ENCODE peak calls at places on chromosomes 16 and 17, in nine cellular contexts. One of them, this sample, is unnamed.

GRCh38 chr17:81550830-81551457 is 1.2 kb downstream of the FAAP100 start:
- DNase-seq in NCI-H2107: no peak
- DNase-seq in NCI-H2171: no peak
- DNase-seq in stimulated activated CD4-positive, alpha-beta T cell treated with anti-CD3 and anti-CD28 coated beads, Interleukin-1b, Interleukin-23, amount 100 ng/mL, for 4 hours: no peak
- DNase-seq in tibial artery: no peak
- DNase-seq in MV-4-11: no peak
- DNase-seq in heart left ventricle: no peak
- DNase-seq in fibroblast of the aortic adventitia: no peak
- DNase-seq in activated CD8-positive, alpha-beta memory T cell treated with anti-CD3 and anti-CD28 coated beads for 4 hours: no peak
- DNase-seq in this sample: no peak

GRCh38 chr17:78058001-78058400 is 70.6 kb downstream of the TMC6 start:
- DNase-seq in NCI-H2171: no peak
- DNase-seq in fibroblast of the aortic adventitia: no peak
- DNase-seq in heart left ventricle: no peak
- DNase-seq in activated CD8-positive, alpha-beta memory T cell treated with anti-CD3 and anti-CD28 coated beads for 4 hours: no peak
- DNase-seq in NCI-H2107: no peak
- DNase-seq in stimulated activated CD4-positive, alpha-beta T cell treated with anti-CD3 and anti-CD28 coated beads, Interleukin-1b, Interleukin-23, amount 100 ng/mL, for 4 hours: no peak
- DNase-seq in MV-4-11: no peak
- DNase-seq in tibial artery: no peak
- DNase-seq in this sample: no peak

GRCh38 chr17:2023692-2024571 is 1.2 kb downstream of the RTN4RL1 start:
- DNase-seq in fibroblast of the aortic adventitia: peak
- DNase-seq in NCI-H2171: peak
- DNase-seq in MV-4-11: peak
- DNase-seq in heart left ventricle: peak
- DNase-seq in NCI-H2107: no peak
- DNase-seq in stimulated activated CD4-positive, alpha-beta T cell treated with anti-CD3 and anti-CD28 coated beads, Interleukin-1b, Interleukin-23, amount 100 ng/mL, for 4 hours: no peak
- DNase-seq in tibial artery: peak
- DNase-seq in activated CD8-positive, alpha-beta memory T cell treated with anti-CD3 and anti-CD28 coated beads for 4 hours: no peak
- DNase-seq in this sample: no peak

GRCh38 chr17:36941265-36942021 is 4.2 kb downstream of the LHX1 start:
- DNase-seq in activated CD8-positive, alpha-beta memory T cell treated with anti-CD3 and anti-CD28 coated beads for 4 hours: no peak
- DNase-seq in tibial artery: no peak
- DNase-seq in MV-4-11: no peak
- DNase-seq in NCI-H2171: no peak
- DNase-seq in fibroblast of the aortic adventitia: no peak
- DNase-seq in heart left ventricle: no peak
- DNase-seq in NCI-H2107: no peak
- DNase-seq in stimulated activated CD4-positive, alpha-beta T cell treated with anti-CD3 and anti-CD28 coated beads, Interleukin-1b, Interleukin-23, amount 100 ng/mL, for 4 hours: no peak
- DNase-seq in this sample: no peak

GRCh38 chr17:80502578-80502877 is 26.1 kb upstream of the NPTX1 start:
- DNase-seq in fibroblast of the aortic adventitia: no peak
- DNase-seq in MV-4-11: no peak
- DNase-seq in NCI-H2171: no peak
- DNase-seq in tibial artery: no peak
- DNase-seq in stimulated activated CD4-positive, alpha-beta T cell treated with anti-CD3 and anti-CD28 coated beads, Interleukin-1b, Interleukin-23, amount 100 ng/mL, for 4 hours: no peak
- DNase-seq in NCI-H2107: no peak
- DNase-seq in activated CD8-positive, alpha-beta memory T cell treated with anti-CD3 and anti-CD28 coated beads for 4 hours: no peak
- DNase-seq in heart left ventricle: no peak
- DNase-seq in this sample: no peak

GRCh38 chr17:48163809-48164208 is 56.2 kb downstream of the SNX11 start:
- DNase-seq in heart left ventricle: no peak
- DNase-seq in tibial artery: no peak
- DNase-seq in NCI-H2107: no peak
- DNase-seq in NCI-H2171: no peak
- DNase-seq in stimulated activated CD4-positive, alpha-beta T cell treated with anti-CD3 and anti-CD28 coated beads, Interleukin-1b, Interleukin-23, amount 100 ng/mL, for 4 hours: no peak
- DNase-seq in MV-4-11: no peak
- DNase-seq in fibroblast of the aortic adventitia: no peak
- DNase-seq in activated CD8-positive, alpha-beta memory T cell treated with anti-CD3 and anti-CD28 coated beads for 4 hours: no peak
- DNase-seq in this sample: no peak

GRCh38 chr16:1152651-1153259 is at the start of gene CACNA1H:
- DNase-seq in activated CD8-positive, alpha-beta memory T cell treated with anti-CD3 and anti-CD28 coated beads for 4 hours: peak
- DNase-seq in NCI-H2107: no peak
- DNase-seq in stimulated activated CD4-positive, alpha-beta T cell treated with anti-CD3 and anti-CD28 coated beads, Interleukin-1b, Interleukin-23, amount 100 ng/mL, for 4 hours: peak
- DNase-seq in NCI-H2171: peak
- DNase-seq in heart left ventricle: no peak
- DNase-seq in tibial artery: no peak
- DNase-seq in fibroblast of the aortic adventitia: no peak
- DNase-seq in MV-4-11: no peak
- DNase-seq in this sample: peak

GRCh38 chr17:41773190-41773588 is 13.3 kb downstream of the JUP start:
- DNase-seq in fibroblast of the aortic adventitia: peak
- DNase-seq in stimulated activated CD4-positive, alpha-beta T cell treated with anti-CD3 and anti-CD28 coated beads, Interleukin-1b, Interleukin-23, amount 100 ng/mL, for 4 hours: no peak
- DNase-seq in tibial artery: no peak
- DNase-seq in MV-4-11: peak
- DNase-seq in heart left ventricle: peak
- DNase-seq in activated CD8-positive, alpha-beta memory T cell treated with anti-CD3 and anti-CD28 coated beads for 4 hours: no peak
- DNase-seq in NCI-H2107: no peak
- DNase-seq in NCI-H2171: peak
- DNase-seq in this sample: no peak

GRCh38 chr17:70238228-70238627 is 68.9 kb downstream of the KCNJ2 start:
- DNase-seq in stimulated activated CD4-positive, alpha-beta T cell treated with anti-CD3 and anti-CD28 coated beads, Interleukin-1b, Interleukin-23, amount 100 ng/mL, for 4 hours: no peak
- DNase-seq in tibial artery: no peak
- DNase-seq in fibroblast of the aortic adventitia: no peak
- DNase-seq in heart left ventricle: no peak
- DNase-seq in NCI-H2107: no peak
- DNase-seq in activated CD8-positive, alpha-beta memory T cell treated with anti-CD3 and anti-CD28 coated beads for 4 hours: no peak
- DNase-seq in NCI-H2171: no peak
- DNase-seq in MV-4-11: no peak
- DNase-seq in this sample: no peak

GRCh38 chr17:45225051-45225700 is 3.5 kb downstream of the FMNL1 start:
- DNase-seq in fibroblast of the aortic adventitia: no peak
- DNase-seq in tibial artery: no peak
- DNase-seq in MV-4-11: no peak
- DNase-seq in activated CD8-positive, alpha-beta memory T cell treated with anti-CD3 and anti-CD28 coated beads for 4 hours: no peak
- DNase-seq in NCI-H2171: no peak
- DNase-seq in heart left ventricle: peak
- DNase-seq in NCI-H2107: no peak
- DNase-seq in stimulated activated CD4-positive, alpha-beta T cell treated with anti-CD3 and anti-CD28 coated beads, Interleukin-1b, Interleukin-23, amount 100 ng/mL, for 4 hours: no peak
- DNase-seq in this sample: no peak

GRCh38 chr17:50212121-50212843 is 10.9 kb upstream of the COL1A1 start:
- DNase-seq in stimulated activated CD4-positive, alpha-beta T cell treated with anti-CD3 and anti-CD28 coated beads, Interleukin-1b, Interleukin-23, amount 100 ng/mL, for 4 hours: no peak
- DNase-seq in activated CD8-positive, alpha-beta memory T cell treated with anti-CD3 and anti-CD28 coated beads for 4 hours: no peak
- DNase-seq in tibial artery: peak
- DNase-seq in fibroblast of the aortic adventitia: peak
- DNase-seq in heart left ventricle: no peak
- DNase-seq in MV-4-11: peak
- DNase-seq in NCI-H2171: no peak
- DNase-seq in NCI-H2107: no peak
- DNase-seq in this sample: no peak

GRCh38 chr17:20203761-20204263 is 194.7 kb downstream of the SPECC1 start:
- DNase-seq in activated CD8-positive, alpha-beta memory T cell treated with anti-CD3 and anti-CD28 coated beads for 4 hours: no peak
- DNase-seq in NCI-H2171: no peak
- DNase-seq in fibroblast of the aortic adventitia: no peak
- DNase-seq in tibial artery: no peak
- DNase-seq in MV-4-11: peak
- DNase-seq in heart left ventricle: no peak
- DNase-seq in stimulated activated CD4-positive, alpha-beta T cell treated with anti-CD3 and anti-CD28 coated beads, Interleukin-1b, Interleukin-23, amount 100 ng/mL, for 4 hours: no peak
- DNase-seq in NCI-H2107: no peak
- DNase-seq in this sample: no peak

GRCh38 chr17:79633154-79633553 is 22.3 kb upstream of the RBFOX3 start:
- DNase-seq in NCI-H2171: no peak
- DNase-seq in heart left ventricle: no peak
- DNase-seq in NCI-H2107: no peak
- DNase-seq in activated CD8-positive, alpha-beta memory T cell treated with anti-CD3 and anti-CD28 coated beads for 4 hours: no peak
- DNase-seq in fibroblast of the aortic adventitia: no peak
- DNase-seq in tibial artery: peak
- DNase-seq in stimulated activated CD4-positive, alpha-beta T cell treated with anti-CD3 and anti-CD28 coated beads, Interleukin-1b, Interleukin-23, amount 100 ng/mL, for 4 hours: no peak
- DNase-seq in MV-4-11: no peak
- DNase-seq in this sample: no peak

GRCh38 chr17:35254107-35254802 is 11.4 kb downstream of the SLFN5 start:
- DNase-seq in activated CD8-positive, alpha-beta memory T cell treated with anti-CD3 and anti-CD28 coated beads for 4 hours: no peak
- DNase-seq in NCI-H2107: no peak
- DNase-seq in MV-4-11: peak
- DNase-seq in NCI-H2171: no peak
- DNase-seq in tibial artery: peak
- DNase-seq in heart left ventricle: peak
- DNase-seq in stimulated activated CD4-positive, alpha-beta T cell treated with anti-CD3 and anti-CD28 coated beads, Interleukin-1b, Interleukin-23, amount 100 ng/mL, for 4 hours: no peak
- DNase-seq in fibroblast of the aortic adventitia: peak
- DNase-seq in this sample: no peak

GRCh38 chr17:76772842-76773521 is 35.1 kb downstream of the MFSD11 start:
- DNase-seq in heart left ventricle: no peak
- DNase-seq in NCI-H2171: no peak
- DNase-seq in MV-4-11: peak
- DNase-seq in tibial artery: no peak
- DNase-seq in activated CD8-positive, alpha-beta memory T cell treated with anti-CD3 and anti-CD28 coated beads for 4 hours: peak
- DNase-seq in fibroblast of the aortic adventitia: peak
- DNase-seq in NCI-H2107: no peak
- DNase-seq in stimulated activated CD4-positive, alpha-beta T cell treated with anti-CD3 and anti-CD28 coated beads, Interleukin-1b, Interleukin-23, amount 100 ng/mL, for 4 hours: peak
- DNase-seq in this sample: peak

GRCh38 chr17:49487202-49487601 is 7.9 kb upstream of the NGFR start:
- DNase-seq in MV-4-11: no peak
- DNase-seq in heart left ventricle: no peak
- DNase-seq in activated CD8-positive, alpha-beta memory T cell treated with anti-CD3 and anti-CD28 coated beads for 4 hours: no peak
- DNase-seq in fibroblast of the aortic adventitia: no peak
- DNase-seq in NCI-H2107: no peak
- DNase-seq in tibial artery: no peak
- DNase-seq in NCI-H2171: no peak
- DNase-seq in stimulated activated CD4-positive, alpha-beta T cell treated with anti-CD3 and anti-CD28 coated beads, Interleukin-1b, Interleukin-23, amount 100 ng/mL, for 4 hours: no peak
- DNase-seq in this sample: no peak

GRCh38 chr17:81387235-81388060 is 7.8 kb upstream of the BAHCC1 start:
- DNase-seq in activated CD8-positive, alpha-beta memory T cell treated with anti-CD3 and anti-CD28 coated beads for 4 hours: peak
- DNase-seq in NCI-H2107: no peak
- DNase-seq in stimulated activated CD4-positive, alpha-beta T cell treated with anti-CD3 and anti-CD28 coated beads, Interleukin-1b, Interleukin-23, amount 100 ng/mL, for 4 hours: no peak
- DNase-seq in fibroblast of the aortic adventitia: peak
- DNase-seq in NCI-H2171: no peak
- DNase-seq in tibial artery: no peak
- DNase-seq in MV-4-11: peak
- DNase-seq in heart left ventricle: peak
- DNase-seq in this sample: no peak

GRCh38 chr16:10523025-10523424 is 57.4 kb downstream of the EMP2 start:
- DNase-seq in NCI-H2107: no peak
- DNase-seq in stimulated activated CD4-positive, alpha-beta T cell treated with anti-CD3 and anti-CD28 coated beads, Interleukin-1b, Interleukin-23, amount 100 ng/mL, for 4 hours: no peak
- DNase-seq in fibroblast of the aortic adventitia: no peak
- DNase-seq in heart left ventricle: no peak
- DNase-seq in tibial artery: no peak
- DNase-seq in MV-4-11: no peak
- DNase-seq in activated CD8-positive, alpha-beta memory T cell treated with anti-CD3 and anti-CD28 coated beads for 4 hours: no peak
- DNase-seq in NCI-H2171: no peak
- DNase-seq in this sample: no peak

GRCh38 chr16:28951410-28951943 is 740 bp downstream of the NFATC2IP start:
- DNase-seq in stimulated activated CD4-positive, alpha-beta T cell treated with anti-CD3 and anti-CD28 coated beads, Interleukin-1b, Interleukin-23, amount 100 ng/mL, for 4 hours: no peak
- DNase-seq in NCI-H2107: no peak
- DNase-seq in fibroblast of the aortic adventitia: no peak
- DNase-seq in tibial artery: no peak
- DNase-seq in NCI-H2171: no peak
- DNase-seq in activated CD8-positive, alpha-beta memory T cell treated with anti-CD3 and anti-CD28 coated beads for 4 hours: no peak
- DNase-seq in heart left ventricle: no peak
- DNase-seq in MV-4-11: no peak
- DNase-seq in this sample: no peak

GRCh38 chr17:65504141-65504540 is 57.3 kb downstream of the AXIN2 start:
- DNase-seq in heart left ventricle: no peak
- DNase-seq in NCI-H2107: no peak
- DNase-seq in activated CD8-positive, alpha-beta memory T cell treated with anti-CD3 and anti-CD28 coated beads for 4 hours: no peak
- DNase-seq in MV-4-11: no peak
- DNase-seq in stimulated activated CD4-positive, alpha-beta T cell treated with anti-CD3 and anti-CD28 coated beads, Interleukin-1b, Interleukin-23, amount 100 ng/mL, for 4 hours: no peak
- DNase-seq in NCI-H2171: no peak
- DNase-seq in fibroblast of the aortic adventitia: no peak
- DNase-seq in tibial artery: no peak
- DNase-seq in this sample: no peak

GRCh38 chr16:3503513-3503912 is 2.7 kb downstream of the CLUAP1 start:
- DNase-seq in MV-4-11: no peak
- DNase-seq in NCI-H2107: no peak
- DNase-seq in NCI-H2171: no peak
- DNase-seq in activated CD8-positive, alpha-beta memory T cell treated with anti-CD3 and anti-CD28 coated beads for 4 hours: peak
- DNase-seq in heart left ventricle: no peak
- DNase-seq in fibroblast of the aortic adventitia: no peak
- DNase-seq in tibial artery: no peak
- DNase-seq in stimulated activated CD4-positive, alpha-beta T cell treated with anti-CD3 and anti-CD28 coated beads, Interleukin-1b, Interleukin-23, amount 100 ng/mL, for 4 hours: peak
- DNase-seq in this sample: no peak

GRCh38 chr17:43416998-43417891 is 18.5 kb downstream of the ARL4D start:
- DNase-seq in tibial artery: peak
- DNase-seq in stimulated activated CD4-positive, alpha-beta T cell treated with anti-CD3 and anti-CD28 coated beads, Interleukin-1b, Interleukin-23, amount 100 ng/mL, for 4 hours: no peak
- DNase-seq in NCI-H2107: no peak
- DNase-seq in activated CD8-positive, alpha-beta memory T cell treated with anti-CD3 and anti-CD28 coated beads for 4 hours: no peak
- DNase-seq in MV-4-11: no peak
- DNase-seq in heart left ventricle: peak
- DNase-seq in fibroblast of the aortic adventitia: peak
- DNase-seq in NCI-H2171: no peak
- DNase-seq in this sample: no peak

GRCh38 chr16:67395458-67396158 is 2.3 kb upstream of the TPPP3 start:
- DNase-seq in stimulated activated CD4-positive, alpha-beta T cell treated with anti-CD3 and anti-CD28 coated beads, Interleukin-1b, Interleukin-23, amount 100 ng/mL, for 4 hours: no peak
- DNase-seq in heart left ventricle: peak
- DNase-seq in activated CD8-positive, alpha-beta memory T cell treated with anti-CD3 and anti-CD28 coated beads for 4 hours: no peak
- DNase-seq in NCI-H2171: peak
- DNase-seq in NCI-H2107: peak
- DNase-seq in fibroblast of the aortic adventitia: no peak
- DNase-seq in MV-4-11: no peak
- DNase-seq in tibial artery: no peak
- DNase-seq in this sample: no peak

GRCh38 chr16:11386791-11387546 is 41.7 kb downstream of the RMI2 start:
- DNase-seq in stimulated activated CD4-positive, alpha-beta T cell treated with anti-CD3 and anti-CD28 coated beads, Interleukin-1b, Interleukin-23, amount 100 ng/mL, for 4 hours: no peak
- DNase-seq in heart left ventricle: peak
- DNase-seq in NCI-H2171: no peak
- DNase-seq in tibial artery: peak
- DNase-seq in fibroblast of the aortic adventitia: peak
- DNase-seq in activated CD8-positive, alpha-beta memory T cell treated with anti-CD3 and anti-CD28 coated beads for 4 hours: no peak
- DNase-seq in NCI-H2107: no peak
- DNase-seq in MV-4-11: no peak
- DNase-seq in this sample: no peak

GRCh38 chr16:24508614-24509013 is 30.8 kb upstream of the RBBP6 start:
- DNase-seq in activated CD8-positive, alpha-beta memory T cell treated with anti-CD3 and anti-CD28 coated beads for 4 hours: no peak
- DNase-seq in heart left ventricle: no peak
- DNase-seq in MV-4-11: no peak
- DNase-seq in fibroblast of the aortic adventitia: peak
- DNase-seq in NCI-H2171: no peak
- DNase-seq in stimulated activated CD4-positive, alpha-beta T cell treated with anti-CD3 and anti-CD28 coated beads, Interleukin-1b, Interleukin-23, amount 100 ng/mL, for 4 hours: no peak
- DNase-seq in tibial artery: no peak
- DNase-seq in NCI-H2107: no peak
- DNase-seq in this sample: no peak

GRCh38 chr16:24729967-24730815 is 740 bp downstream of the TNRC6A start:
- DNase-seq in activated CD8-positive, alpha-beta memory T cell treated with anti-CD3 and anti-CD28 coated beads for 4 hours: peak
- DNase-seq in tibial artery: no peak
- DNase-seq in NCI-H2171: no peak
- DNase-seq in NCI-H2107: no peak
- DNase-seq in MV-4-11: peak
- DNase-seq in stimulated activated CD4-positive, alpha-beta T cell treated with anti-CD3 and anti-CD28 coated beads, Interleukin-1b, Interleukin-23, amount 100 ng/mL, for 4 hours: peak
- DNase-seq in heart left ventricle: peak
- DNase-seq in fibroblast of the aortic adventitia: no peak
- DNase-seq in this sample: peak

GRCh38 chr17:60748232-60748631 is 70.6 kb downstream of the BCAS3 start:
- DNase-seq in heart left ventricle: no peak
- DNase-seq in fibroblast of the aortic adventitia: no peak
- DNase-seq in NCI-H2171: no peak
- DNase-seq in stimulated activated CD4-positive, alpha-beta T cell treated with anti-CD3 and anti-CD28 coated beads, Interleukin-1b, Interleukin-23, amount 100 ng/mL, for 4 hours: no peak
- DNase-seq in NCI-H2107: no peak
- DNase-seq in tibial artery: no peak
- DNase-seq in activated CD8-positive, alpha-beta memory T cell treated with anti-CD3 and anti-CD28 coated beads for 4 hours: no peak
- DNase-seq in MV-4-11: no peak
- DNase-seq in this sample: no peak

GRCh38 chr16:71754652-71755051 is 30.2 kb upstream of the PHLPP2 start:
- DNase-seq in activated CD8-positive, alpha-beta memory T cell treated with anti-CD3 and anti-CD28 coated beads for 4 hours: no peak
- DNase-seq in stimulated activated CD4-positive, alpha-beta T cell treated with anti-CD3 and anti-CD28 coated beads, Interleukin-1b, Interleukin-23, amount 100 ng/mL, for 4 hours: no peak
- DNase-seq in NCI-H2171: no peak
- DNase-seq in tibial artery: no peak
- DNase-seq in NCI-H2107: no peak
- DNase-seq in fibroblast of the aortic adventitia: no peak
- DNase-seq in MV-4-11: no peak
- DNase-seq in heart left ventricle: no peak
- DNase-seq in this sample: no peak

GRCh38 chr17:64331946-64332493 is 58.6 kb downstream of the PECAM1 start:
- DNase-seq in NCI-H2107: no peak
- DNase-seq in MV-4-11: peak
- DNase-seq in NCI-H2171: no peak
- DNase-seq in fibroblast of the aortic adventitia: peak
- DNase-seq in stimulated activated CD4-positive, alpha-beta T cell treated with anti-CD3 and anti-CD28 coated beads, Interleukin-1b, Interleukin-23, amount 100 ng/mL, for 4 hours: no peak
- DNase-seq in tibial artery: peak
- DNase-seq in heart left ventricle: peak
- DNase-seq in activated CD8-positive, alpha-beta memory T cell treated with anti-CD3 and anti-CD28 coated beads for 4 hours: no peak
- DNase-seq in this sample: no peak

GRCh38 chr16:3187798-3188674 is at the start of gene OR1F1:
- DNase-seq in stimulated activated CD4-positive, alpha-beta T cell treated with anti-CD3 and anti-CD28 coated beads, Interleukin-1b, Interleukin-23, amount 100 ng/mL, for 4 hours: no peak
- DNase-seq in NCI-H2171: peak
- DNase-seq in heart left ventricle: no peak
- DNase-seq in MV-4-11: no peak
- DNase-seq in fibroblast of the aortic adventitia: peak
- DNase-seq in activated CD8-positive, alpha-beta memory T cell treated with anti-CD3 and anti-CD28 coated beads for 4 hours: no peak
- DNase-seq in tibial artery: no peak
- DNase-seq in NCI-H2107: no peak
- DNase-seq in this sample: no peak

GRCh38 chr16:89491238-89491869 is 993 bp upstream of the ANKRD11 start:
- DNase-seq in MV-4-11: peak
- DNase-seq in tibial artery: no peak
- DNase-seq in NCI-H2107: no peak
- DNase-seq in activated CD8-positive, alpha-beta memory T cell treated with anti-CD3 and anti-CD28 coated beads for 4 hours: no peak
- DNase-seq in fibroblast of the aortic adventitia: peak
- DNase-seq in NCI-H2171: no peak
- DNase-seq in stimulated activated CD4-positive, alpha-beta T cell treated with anti-CD3 and anti-CD28 coated beads, Interleukin-1b, Interleukin-23, amount 100 ng/mL, for 4 hours: no peak
- DNase-seq in heart left ventricle: no peak
- DNase-seq in this sample: no peak

This sample was measured in stimulated activated CD8-positive, alpha-beta memory T cell treated with anti-CD3 and anti-CD28 coated beads, Interleukin-15, amount 100 ng/mL, for 1 hour.